ENCODE peak calls at places on chromosomes 16 and 17, in five cellular contexts. L is mesenchymal stem cell; T is GM12878; W is stimulated activated CD4-positive, alpha-beta T cell treated with anti-CD3 and anti-CD28 coated beads, Interleukin-15, amount 100 ng/mL, for 24 hours; H is T-helper 2 cell. U is an unnamed sample.

GRCh38 chr17:56110463-56111138 is 42.7 kb upstream of the ANKFN1 start:
- DNase-seq in L (no peak), T (no peak), W (no peak), H (no peak), U (peak)

GRCh38 chr16:60741810-60742209 is 1294.4 kb downstream of the CDH8 start:
- DNase-seq in L (no peak), T (no peak), W (no peak), H (no peak), U (no peak)

GRCh38 chr16:25014500-25015147 is 545 bp downstream of the ARHGAP17 start:
- DNase-seq in L (peak), T (no peak), W (peak), H (peak), U (peak)

GRCh38 chr17:73027130-73027741 is 65.3 kb downstream of the SLC39A11 start:
- DNase-seq in L (peak), T (no peak), W (no peak), H (no peak), U (no peak)

GRCh38 chr17:66343531-66344078 is 41.2 kb downstream of the PRKCA start:
- DNase-seq in L (no peak), T (no peak), W (no peak), H (no peak), U (no peak)

GRCh38 chr16:64339052-64339770 is 782.7 kb downstream of the CDH11 start:
- DNase-seq in L (no peak), T (no peak), W (no peak), H (no peak), U (no peak)

GRCh38 chr16:7421578-7421977 is 88.9 kb downstream of the RBFOX1 start:
- DNase-seq in L (no peak), T (no peak), W (no peak), H (no peak), U (no peak)

GRCh38 chr16:24943471-24943870 is 71.7 kb downstream of the ARHGAP17 start:
- DNase-seq in L (no peak), T (no peak), W (no peak), H (no peak), U (no peak)

GRCh38 chr17:50953831-50954601 is 87.9 kb upstream of the TOB1 start:
- DNase-seq in L (peak), T (no peak), W (no peak), H (no peak), U (peak)

GRCh38 chr17:9729034-9729650 is 62.2 kb downstream of the DHRS7C start:
- DNase-seq in L (peak), T (peak), W (peak), H (no peak), U (no peak)

GRCh38 chr17:39791296-39791992 is 53.7 kb downstream of the GRB7 start:
- DNase-seq in L (no peak), T (no peak), W (peak), H (no peak), U (no peak)

GRCh38 chr16:1745181-1745899 is 26.0 kb downstream of the NME3 start:
- DNase-seq in L (peak), T (no peak), W (no peak), H (no peak), U (no peak)

GRCh38 chr17:79866791-79867190 is 27.6 kb upstream of the CBX4 start:
- DNase-seq in L (no peak), T (no peak), W (no peak), H (no peak), U (no peak)

GRCh38 chr17:68705331-68706166 is 104.4 kb upstream of the FAM20A start:
- DNase-seq in L (peak), T (no peak), W (no peak), H (no peak), U (no peak)

GRCh38 chr16:65229191-65229662 is 107.4 kb upstream of the CDH11 start:
- DNase-seq in L (peak), T (no peak), W (no peak), H (no peak), U (no peak)

GRCh38 chr17:27529230-27529796 is 73.1 kb downstream of the KSR1 start:
- DNase-seq in L (peak), T (no peak), W (no peak), H (no peak), U (peak)

GRCh38 chr17:19311421-19312215 is 50.9 kb downstream of the B9D1 start:
- DNase-seq in L (no peak), T (no peak), W (no peak), H (no peak), U (no peak)

GRCh38 chr16:1003551-1004347 is 22.2 kb downstream of the SOX8 start:
- DNase-seq in L (peak), T (no peak), W (peak), H (no peak), U (no peak)

GRCh38 chr16:85119333-85120005 is 7.2 kb upstream of the CIBAR2 start:
- DNase-seq in L (no peak), T (no peak), W (no peak), H (no peak), U (no peak)

GRCh38 chr16:2969545-2970521 is 685 bp downstream of the PAQR4 start:
- DNase-seq in L (peak), T (no peak), W (peak), H (peak), U (peak)

GRCh38 chr17:38903404-38903803 is 22.0 kb upstream of the LASP1NB start:
- DNase-seq in L (no peak), T (no peak), W (no peak), H (no peak), U (no peak)

GRCh38 chr16:14056970-14057369 is 14.1 kb upstream of the MRTFB start:
- DNase-seq in L (no peak), T (no peak), W (no peak), H (no peak), U (no peak)

GRCh38 chr16:70508752-70509151 is 14.6 kb downstream of the COG4 start:
- DNase-seq in L (peak), T (no peak), W (no peak), H (no peak), U (no peak)

GRCh38 chr16:84087461-84088151 is 29.1 kb downstream of the MBTPS1 start:
- DNase-seq in L (no peak), T (no peak), W (no peak), H (no peak), U (no peak)

GRCh38 chr16:9034056-9034455 is 57.4 kb upstream of the HAPSTR1 start:
- DNase-seq in L (no peak), T (no peak), W (no peak), H (no peak), U (no peak)

GRCh38 chr16:83682126-83682857 is 125.5 kb upstream of the HSBP1 start:
- DNase-seq in L (peak), T (no peak), W (no peak), H (no peak), U (no peak)

GRCh38 chr17:16239931-16240330 is 22.9 kb downstream of the PIGL start:
- DNase-seq in L (no peak), T (no peak), W (no peak), H (no peak), U (no peak)

GRCh38 chr17:14471052-14471451 is 170.2 kb downstream of the HS3ST3B1 start:
- DNase-seq in L (peak), T (no peak), W (no peak), H (no peak), U (no peak)

GRCh38 chr17:55549140-55549539 is 37.9 kb upstream of the SMIM36 start:
- DNase-seq in L (peak), T (no peak), W (no peak), H (no peak), U (no peak)

GRCh38 chr16:85006639-85007038 is 4.7 kb downstream of the ZDHHC7 start:
- DNase-seq in L (no peak), T (no peak), W (no peak), H (no peak), U (no peak)

GRCh38 chr16:64088838-64089237 is 1033.0 kb downstream of the CDH11 start:
- DNase-seq in L (no peak), T (no peak), W (no peak), H (no peak), U (no peak)

GRCh38 chr17:83189673-83190385 is 110.4 kb downstream of the METRNL start:
- DNase-seq in L (peak), T (no peak), W (no peak), H (peak), U (peak)

GRCh38 chr17:47102914-47103313 is 86.2 kb downstream of the CDC27 start:
- DNase-seq in L (no peak), T (no peak), W (no peak), H (no peak), U (no peak)

U was measured in body of pancreas.